ENCODE peak calls at places on chromosome 18, in ten cellular contexts. R is epithelial cell of esophagus, O is BE2C, F is fibroblast of the aortic adventitia, E is IMR-90, Q is GM12865, K is colonic mucosa, Z is mammary epithelial cell, U is sigmoid colon, W is pancreas. I is an unnamed sample.

GRCh38 chr18:55868909-55869308 is 280.9 kb upstream of the TCF4 start:
- DNase-seq in Q (no peak), U (no peak), Z (peak), E (peak), W (no peak), K (no peak), R (peak), O (no peak), F (no peak), I (peak)

GRCh38 chr18:47754311-47755101 is 176.0 kb downstream of the SMAD2 start:
- DNase-seq in E (no peak), O (peak), U (no peak), W (peak), R (peak), Q (peak), K (peak), Z (peak), F (no peak), I (no peak)

GRCh38 chr18:79964330-79965118 is at the start of gene HSBP1L1:
- DNase-seq in E (no peak), W (peak), U (peak), O (peak), R (peak), Q (peak), K (peak), F (peak), Z (peak), I (no peak)

GRCh38 chr18:79542213-79542612 is 137.4 kb upstream of the CTDP1 start:
- DNase-seq in K (no peak), Z (no peak), U (no peak), F (no peak), R (no peak), E (no peak), Q (no peak), W (no peak), O (no peak), I (no peak)

GRCh38 chr18:12946549-12947354 is 1.1 kb upstream of the SEH1L start:
- DNase-seq in Q (peak), R (peak), K (peak), Z (peak), W (peak), U (peak), F (peak), E (peak), O (peak), I (peak)

GRCh38 chr18:59272971-59273935 is at the start of gene RAX:
- DNase-seq in K (no peak), Z (no peak), U (no peak), W (no peak), R (no peak), O (peak), E (no peak), Q (no peak), F (no peak), I (no peak)

GRCh38 chr18:61926532-61926931 is 33.7 kb upstream of the RNF152 start:
- DNase-seq in Q (peak), F (no peak), K (no peak), U (no peak), Z (no peak), R (no peak), E (no peak), W (no peak), O (no peak), I (no peak)

GRCh38 chr18:12159446-12159845 is 65.8 kb downstream of the ANKRD62 start:
- DNase-seq in Q (no peak), F (no peak), W (no peak), K (no peak), U (no peak), Z (peak), E (peak), O (no peak), R (peak), I (peak)

GRCh38 chr18:79447703-79448367 is 52.1 kb downstream of the NFATC1 start:
- DNase-seq in W (no peak), U (no peak), O (no peak), Q (no peak), E (peak), R (no peak), K (no peak), F (no peak), Z (no peak), I (peak)

GRCh38 chr18:53887447-53887846 is 337.0 kb downstream of the MBD2 start:
- DNase-seq in R (no peak), U (no peak), O (no peak), E (no peak), Z (no peak), F (peak), W (no peak), Q (no peak), K (no peak), I (no peak)

GRCh38 chr18:50649821-50650220 is 89.9 kb downstream of the MAPK4 start:
- DNase-seq in K (no peak), Z (peak), U (peak), Q (no peak), W (peak), O (no peak), E (peak), R (peak), F (peak), I (peak)

GRCh38 chr18:48790226-48790863 is 160.4 kb downstream of the SMAD7 start:
- DNase-seq in Q (no peak), W (no peak), U (peak), F (no peak), E (no peak), Z (no peak), R (no peak), O (no peak), K (no peak), I (peak)

GRCh38 chr18:79507546-79508480 is 112.1 kb downstream of the NFATC1 start:
- DNase-seq in U (peak), Q (no peak), K (peak), F (peak), O (no peak), W (peak), R (no peak), Z (no peak), E (peak), I (peak)

GRCh38 chr18:13558132-13558531 is 168.2 kb downstream of the FAM210A start:
- DNase-seq in K (no peak), Q (peak), R (peak), F (peak), W (no peak), E (peak), U (no peak), O (peak), Z (peak), I (peak)

GRCh38 chr18:9526458-9526857 is 51.1 kb downstream of the RALBP1 start:
- DNase-seq in U (no peak), W (no peak), E (no peak), R (peak), K (no peak), Q (no peak), O (no peak), F (no peak), Z (peak), I (no peak)

GRCh38 chr18:58135806-58136331 is 91.8 kb downstream of the NEDD4L start:
- DNase-seq in Q (peak), W (peak), K (peak), E (peak), Z (peak), F (peak), O (peak), R (peak), U (no peak), I (peak)

GRCh38 chr18:8654482-8655451 is 45.5 kb downstream of the RAB12 start:
- DNase-seq in W (no peak), R (peak), F (peak), E (peak), K (no peak), O (no peak), Z (no peak), Q (no peak), U (no peak), I (no peak)

GRCh38 chr18:70494524-70494923 is 205.7 kb downstream of the SOCS6 start:
- DNase-seq in R (no peak), W (no peak), Q (no peak), U (no peak), K (no peak), O (no peak), F (no peak), Z (no peak), E (no peak), I (no peak)

GRCh38 chr18:4453712-4454547 is 1.2 kb downstream of the DLGAP1 start:
- DNase-seq in Z (no peak), W (no peak), F (no peak), K (no peak), U (no peak), Q (no peak), R (no peak), E (no peak), O (no peak), I (no peak)
- H3K4me3 ChIP-seq in Z (no peak), W (no peak), F (no peak), K (peak), U (no peak), Q (peak), R (no peak), E (no peak), O (no peak), I (peak)

DNA sequence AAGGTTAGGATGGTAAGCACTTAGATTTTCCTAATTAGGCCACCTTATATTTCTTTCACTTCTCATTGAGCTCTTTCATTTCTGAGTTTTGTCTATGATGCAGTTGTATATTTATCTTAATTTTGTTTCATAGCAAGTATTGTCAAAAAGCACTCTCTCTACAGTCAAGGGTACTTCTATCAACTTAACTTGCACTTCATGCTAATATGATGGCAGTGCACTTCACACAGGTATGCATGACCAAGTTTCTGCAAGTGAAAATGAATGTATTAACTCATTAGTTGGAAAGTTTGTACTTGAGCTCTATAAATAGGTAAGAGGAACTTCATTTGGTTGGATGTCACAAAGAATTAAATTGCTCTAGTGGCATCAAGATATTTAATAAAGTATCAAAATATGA is 51.5 kb upstream of the CDH19 start:
- DNase-seq in Q (no peak), F (no peak), E (no peak), U (no peak), R (no peak), Z (no peak), O (no peak), W (no peak), K (no peak), I (no peak)
- TF ChIP-seq CTCF in Q (no peak), F (no peak), E (no peak), U (no peak), R (no peak), Z (no peak), O (no peak), W (no peak), K (no peak), I (no peak)

GRCh38 chr18:710418-711300 is 1.8 kb downstream of the ENOSF1 start:
- DNase-seq in R (no peak), F (no peak), U (no peak), O (no peak), W (no peak), Z (no peak), K (no peak), E (no peak), Q (no peak), I (no peak)
- H3K4me3 ChIP-seq in R (peak), F (peak), U (peak), O (peak), W (no peak), Z (peak), K (no peak), E (no peak), Q (peak), I (peak)

GRCh38 chr18:77944533-77944932 is 694.9 kb downstream of the GALR1 start:
- DNase-seq in U (no peak), E (no peak), W (no peak), K (no peak), O (no peak), R (no peak), Z (no peak), Q (no peak), F (no peak), I (no peak)
- TF ChIP-seq CTCF in U (no peak), E (no peak), W (no peak), K (no peak), O (no peak), R (no peak), Z (no peak), Q (no peak), F (no peak), I (no peak)

GRCh38 chr18:52337286-52337685 is 2.7 kb upstream of the DCC start:
- DNase-seq in Q (no peak), Z (peak), R (peak), E (peak), W (no peak), U (no peak), O (no peak), K (no peak), F (no peak), I (peak)
- H3K4me3 ChIP-seq in Q (no peak), Z (no peak), R (no peak), E (no peak), W (no peak), U (no peak), O (no peak), K (no peak), F (no peak), I (no peak)

DNA sequence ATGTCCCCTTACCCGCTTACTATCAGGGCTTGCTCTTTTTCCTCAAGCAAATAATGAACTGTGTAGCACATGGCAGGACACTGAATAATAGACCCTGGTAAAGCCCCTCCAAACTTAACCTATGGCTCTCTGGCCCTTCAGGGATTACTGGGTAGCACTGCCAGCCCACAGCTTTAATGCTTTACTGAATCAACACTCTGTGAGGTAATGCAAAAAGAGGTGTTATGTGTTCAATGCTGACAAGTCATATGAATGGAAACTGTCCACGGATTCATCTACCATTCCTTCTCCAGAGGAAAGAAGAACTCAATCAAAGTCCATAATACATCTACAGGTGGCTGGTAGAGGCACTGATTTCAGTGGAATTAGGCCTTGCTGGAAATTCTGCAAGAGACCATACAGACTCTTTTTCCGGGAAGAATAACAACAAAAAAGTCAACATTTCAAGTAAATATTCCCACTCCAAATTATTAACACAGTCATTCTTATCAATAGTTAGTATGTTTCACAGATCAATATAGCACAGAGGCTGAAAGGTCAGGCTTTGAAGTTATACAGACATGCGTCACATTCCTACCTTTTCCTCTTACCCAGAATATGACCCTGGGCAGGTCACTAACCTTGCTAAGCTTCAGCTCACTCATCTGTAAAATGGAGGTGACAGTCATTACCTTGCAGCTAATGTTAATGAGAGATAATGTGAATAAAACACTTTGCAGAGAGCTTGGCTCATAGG is 13.8 kb upstream of the MYOM1 start:
- DNase-seq in O (no peak), Q (no peak), U (no peak), E (no peak), Z (no peak), R (no peak), K (no peak), F (no peak), W (no peak), I (no peak)
- TF ChIP-seq CTCF in O (no peak), Q (no peak), U (no peak), E (no peak), Z (no peak), R (no peak), K (no peak), F (no peak), W (no peak), I (no peak)

DNA sequence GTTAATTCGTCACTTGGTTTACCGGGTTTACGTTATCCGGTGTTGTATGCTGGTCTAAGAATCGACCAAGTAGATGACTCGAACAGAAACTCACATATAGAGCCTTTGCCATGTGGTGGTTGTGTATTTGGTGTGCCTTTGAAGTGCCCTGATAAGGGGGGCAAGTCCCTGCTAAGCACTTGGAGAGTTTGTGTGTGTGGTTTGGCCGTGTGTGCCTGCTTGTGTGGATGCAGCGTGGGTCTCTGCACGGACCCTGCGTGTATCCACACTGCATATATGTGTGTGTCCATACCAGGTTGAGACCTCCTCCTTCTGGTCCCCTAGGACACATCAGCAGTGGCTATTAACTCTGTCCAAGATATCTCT is 2.4 kb upstream of the CELF4 start:
- DNase-seq in F (no peak), Q (no peak), E (no peak), W (no peak), U (no peak), O (no peak), Z (no peak), K (no peak), R (no peak), I (no peak)
- H3K4me3 ChIP-seq in F (no peak), Q (no peak), E (no peak), W (no peak), U (no peak), O (no peak), Z (no peak), K (no peak), R (no peak), I (no peak)

GRCh38 chr18:63515279-63515678 is 26.9 kb upstream of the SERPINB12 start:
- DNase-seq in F (no peak), W (no peak), Z (no peak), Q (no peak), U (no peak), O (no peak), K (no peak), R (no peak), E (no peak), I (no peak)
- TF ChIP-seq CTCF in F (peak), W (no peak), Z (peak), Q (peak), U (no peak), O (peak), K (no peak), R (peak), E (no peak), I (peak)